ENCODE peak calls at places on chromosomes 3 and 15, in six cellular contexts. H is GM12891, J is HepG2, M is H1, T is K562, N is GM12878. R is an unnamed sample.

GRCh38 chr3:131072845-131073244 is 46.2 kb downstream of the NEK11 start:
- DNase-seq in H (no peak), J (no peak), M (no peak), T (no peak), N (no peak), R (no peak)

GRCh38 chr3:57007513-57008415 is 52.7 kb upstream of the SPATA12 start:
- DNase-seq in H (no peak), J (no peak), M (no peak), T (peak; percentile 38), N (no peak), R (no peak)

GRCh38 chr15:75718326-75718725 is 5.7 kb upstream of the CSPG4 start:
- DNase-seq in H (no peak), J (no peak), M (no peak), T (no peak), N (no peak), R (no peak)

GRCh38 chr3:48797626-48798025 is 50.0 kb downstream of the PRKAR2A start:
- DNase-seq in H (no peak), J (no peak), M (no peak), T (no peak), N (no peak), R (no peak)

GRCh38 chr15:68145706-68146105 is 59.4 kb downstream of the CALML4 start:
- DNase-seq in H (no peak), J (no peak), M (no peak), T (no peak), N (no peak), R (no peak)

GRCh38 chr3:19866751-19867347 is 67.2 kb downstream of the EFHB start:
- DNase-seq in H (peak; percentile 15), J (peak; percentile 38), M (peak; percentile 79), T (peak; percentile 52), N (peak; percentile 19), R (no peak)

GRCh38 chr3:44348993-44349392 is 10.4 kb downstream of the TCAIM start:
- DNase-seq in H (no peak), J (no peak), M (no peak), T (no peak), N (no peak), R (no peak)

GRCh38 chr3:151751161-151751560 is 17.4 kb downstream of the AADACL2 start:
- DNase-seq in H (no peak), J (no peak), M (no peak), T (no peak), N (no peak), R (no peak)

GRCh38 chr15:81254277-81255265 is 57.9 kb downstream of the IL16 start:
- DNase-seq in H (no peak), J (no peak), M (no peak), T (no peak), N (no peak), R (no peak)

GRCh38 chr3:79154861-79155260 is 612.9 kb downstream of the ROBO1 start:
- DNase-seq in H (no peak), J (no peak), M (no peak), T (no peak), N (no peak), R (no peak)

GRCh38 chr3:149384911-149385321 is 7.5 kb upstream of the TM4SF1 start:
- DNase-seq in H (no peak), J (peak; percentile 78), M (no peak), T (no peak), N (no peak), R (no peak)

DNA sequence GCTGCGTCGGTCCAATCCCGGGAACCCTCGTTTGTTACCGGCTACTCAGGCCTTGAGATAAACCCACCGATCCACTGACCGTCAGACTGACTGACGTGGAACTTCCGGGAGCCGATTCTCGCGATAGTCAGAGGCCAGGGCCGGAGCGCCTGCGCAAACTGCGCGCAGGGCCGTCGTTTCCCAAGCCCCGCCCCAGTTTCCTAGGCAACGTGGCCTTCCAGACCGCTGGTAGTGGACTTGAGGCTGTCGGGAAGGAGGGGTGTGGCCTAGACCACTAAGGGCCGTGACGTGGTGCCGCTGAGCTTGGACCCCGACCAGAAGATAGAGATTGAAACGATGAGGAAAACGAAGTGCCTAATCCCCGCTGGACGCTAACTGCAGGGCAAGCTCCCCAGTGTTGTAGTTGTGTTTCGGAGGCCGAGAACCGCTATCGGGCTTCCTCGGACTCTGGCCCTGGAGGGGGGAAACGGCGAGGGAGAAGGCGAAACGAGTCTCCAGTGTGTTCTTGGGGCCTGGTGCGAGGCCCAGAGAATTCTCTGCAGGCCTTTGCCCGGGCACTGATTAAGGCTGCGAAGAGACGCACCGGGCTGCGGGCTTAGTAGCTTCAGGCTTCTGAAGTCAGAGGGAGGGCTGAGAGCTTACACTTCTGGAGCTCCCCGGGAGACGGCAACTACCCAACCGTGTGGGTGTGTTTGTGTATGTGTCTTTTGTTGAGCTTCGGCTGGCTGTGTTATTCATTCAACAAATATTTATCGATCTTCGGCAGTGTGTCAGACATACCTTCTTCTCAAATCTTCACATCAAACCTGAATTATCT is at the start of gene COPB2:
- DNase-seq in H (peak; percentile 75), J (peak; percentile 97), M (peak; percentile 100), T (peak; percentile 97), N (peak; percentile 93), R (peak; percentile 78)
- TF ChIP-seq POLR2A in H (peak; percentile 86), J (peak; percentile 83), M (peak; percentile 64), T (peak; percentile 93), N (peak; percentile 93), R (peak; percentile 93)

DNA sequence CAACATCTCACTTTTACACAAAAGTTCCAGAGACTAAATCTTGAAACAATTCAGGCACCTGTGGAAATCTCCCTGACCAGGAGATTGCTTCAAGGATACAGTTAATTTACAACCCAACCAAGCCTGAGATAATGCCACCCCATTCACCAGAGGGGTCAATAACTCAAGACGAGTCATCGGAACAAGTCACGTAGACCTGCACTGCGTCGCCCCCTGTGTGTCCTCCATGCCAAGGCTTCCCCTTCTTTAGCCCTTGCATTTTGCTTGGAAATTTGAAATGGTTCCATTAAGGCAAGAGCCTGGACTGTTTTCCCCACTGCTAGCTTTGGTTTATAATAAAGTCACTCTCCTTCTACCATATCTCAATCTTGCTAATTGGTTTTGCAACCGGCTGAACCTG is 129.0 kb upstream of the NEO1 start:
- DNase-seq in H (no peak), J (no peak), M (peak; percentile 56), T (no peak), N (no peak), R (no peak)
- TF ChIP-seq TAF1 in H (no peak), J (no peak), M (no peak), T (no peak), N (no peak), R (no peak)

DNA sequence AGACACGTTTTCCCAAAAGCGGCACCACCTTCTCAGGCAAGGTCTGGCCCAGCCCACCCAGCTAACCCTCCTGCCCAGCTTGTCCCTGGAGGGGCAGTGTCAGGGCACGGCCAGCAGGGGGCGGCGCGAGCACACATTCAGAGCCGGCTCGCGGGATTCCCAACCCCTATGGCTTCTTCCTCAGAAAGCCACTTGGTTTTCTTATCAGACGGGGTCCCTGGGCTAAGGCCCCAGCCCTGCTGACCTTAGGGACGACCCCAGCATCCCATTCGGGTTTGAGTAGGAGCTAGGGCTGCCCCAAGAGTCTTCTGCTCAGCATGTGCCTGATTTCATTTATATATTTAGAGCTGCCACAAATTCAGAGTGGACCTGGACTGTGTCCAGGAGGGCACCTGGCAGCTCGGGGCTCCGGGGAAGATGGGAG is 14.5 kb downstream of the RLBP1 start:
- DNase-seq in H (peak; percentile 74), J (peak; percentile 56), M (peak; percentile 96), T (peak; percentile 90), N (no peak), R (peak; percentile 77)
- TF ChIP-seq POLR2AphosphoS5 in H (no peak), J (no peak), M (no peak), T (no peak), N (no peak), R (no peak)

DNA sequence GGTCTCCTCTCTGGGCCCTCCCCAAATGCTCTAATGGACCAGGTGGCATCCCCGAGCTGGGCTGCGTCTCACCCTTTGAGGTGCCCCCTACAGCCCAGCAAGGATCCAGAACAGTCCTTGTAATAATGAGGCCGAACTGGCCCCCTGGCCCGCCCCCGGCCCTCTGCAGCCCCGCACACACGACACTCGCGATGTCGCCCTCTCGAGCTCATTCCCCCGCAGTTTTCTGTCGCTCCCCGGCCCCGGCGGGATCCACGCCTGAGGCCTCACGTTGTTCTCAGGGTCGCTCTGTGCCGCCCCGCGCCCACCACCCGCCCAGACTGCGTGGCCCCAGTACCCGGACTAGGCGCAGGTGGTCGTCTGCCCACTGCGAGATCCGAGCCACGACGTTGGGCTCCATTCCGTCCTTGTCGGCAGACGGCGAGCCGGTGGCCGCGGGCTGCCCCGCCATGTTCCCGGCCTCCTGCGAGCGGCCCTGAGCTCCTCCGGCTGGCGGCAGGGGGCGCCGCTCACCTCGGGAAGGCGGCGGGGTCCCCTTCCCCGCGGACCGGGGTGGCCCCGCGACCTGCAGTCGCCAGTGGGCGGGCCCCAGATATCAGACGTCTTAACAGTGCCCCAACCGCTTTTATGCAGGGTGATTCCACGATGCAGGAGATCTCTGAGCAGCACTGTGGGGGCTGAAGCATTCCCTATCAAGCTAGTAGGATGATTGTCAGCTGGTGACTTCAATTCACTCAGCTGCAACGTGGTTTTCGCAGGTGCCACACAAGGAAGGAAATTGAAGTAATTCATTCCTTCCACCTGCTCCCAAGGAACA is at the start of gene C3orf33:
- DNase-seq in H (peak; percentile 87), J (peak; percentile 30), M (peak; percentile 88), T (peak; percentile 90), N (no peak), R (peak; percentile 89)
- TF ChIP-seq POLR2A in H (no peak), J (peak; percentile 44), M (peak; percentile 66), T (peak; percentile 80), N (peak; percentile 90), R (peak; percentile 56)